ENCODE peak calls at places on chromosomes 3 and 15, in four cellular contexts. Q is H1, Z is HepG2, J is GM12878. V is an unnamed sample.

GRCh38 chr3:43405888-43406636 is 119.7 kb downstream of the SNRK start:
- DNase-seq in Q (no peak), Z (no peak), J (no peak), V (no peak)

GRCh38 chr3:23589586-23589985 is 216.2 kb upstream of the UBE2E1 start:
- DNase-seq in Q (no peak), Z (no peak), J (no peak), V (no peak)

GRCh38 chr3:58116161-58116955 is 94.4 kb downstream of the DNASE1L3 start:
- DNase-seq in Q (no peak), Z (no peak), J (peak; percentile 83), V (no peak)

GRCh38 chr15:88624156-88624970 is 3.2 kb downstream of the AEN start:
- DNase-seq in Q (no peak), Z (peak; percentile 58), J (no peak), V (no peak)

GRCh38 chr3:129226374-129226773 is 23.0 kb upstream of the COPG1 start:
- DNase-seq in Q (no peak), Z (no peak), J (no peak), V (no peak)

GRCh38 chr3:179715582-179715981 is 62.7 kb downstream of the USP13 start:
- DNase-seq in Q (no peak), Z (no peak), J (no peak), V (no peak)

GRCh38 chr3:10738688-10739372 is 77.2 kb upstream of the SLC6A11 start:
- DNase-seq in Q (peak; percentile 91), Z (peak; percentile 38), J (no peak), V (peak; percentile 73)

GRCh38 chr15:50168778-50169411 is 13.1 kb upstream of the SLC27A2 start:
- DNase-seq in Q (no peak), Z (no peak), J (no peak), V (no peak)

GRCh38 chr15:71588746-71589145 is 221.6 kb upstream of the NR2E3 start:
- DNase-seq in Q (no peak), Z (peak; percentile 10), J (no peak), V (peak; percentile 79)

GRCh38 chr3:71513495-71513894 is 70.0 kb downstream of the FOXP1 start:
- DNase-seq in Q (no peak), Z (no peak), J (no peak), V (no peak)

GRCh38 chr3:73575519-73575918 is 49.2 kb downstream of the PDZRN3 start:
- DNase-seq in Q (no peak), Z (no peak), J (no peak), V (no peak)

GRCh38 chr15:82894971-82895520 is 57.5 kb downstream of the HOMER2 start:
- DNase-seq in Q (peak; percentile 43), Z (no peak), J (no peak), V (peak; percentile 25)

GRCh38 chr3:127149621-127150310 is 43.2 kb upstream of the PRR23E start:
- DNase-seq in Q (no peak), Z (no peak), J (no peak), V (no peak)

GRCh38 chr3:10356461-10356897 is 35.6 kb upstream of the SEC13 start:
- DNase-seq in Q (no peak), Z (no peak), J (no peak), V (no peak)

GRCh38 chr3:114083112-114083511 is 26.6 kb downstream of the QTRT2 start:
- DNase-seq in Q (no peak), Z (no peak), J (no peak), V (no peak)

GRCh38 chr15:40843885-40844542 is at the start of gene SPINT1:
- DNase-seq in Q (peak; percentile 79), Z (no peak), J (no peak), V (no peak)

GRCh38 chr3:59424268-59425010 is 374.6 kb upstream of the CFAP20DC start:
- DNase-seq in Q (no peak), Z (no peak), J (no peak), V (no peak)

GRCh38 chr3:195693428-195694216 is 27.2 kb upstream of the MUC20 start:
- DNase-seq in Q (no peak), Z (no peak), J (no peak), V (no peak)

GRCh38 chr3:156751461-156752025 is 74.6 kb upstream of the LEKR1 start:
- DNase-seq in Q (peak; percentile 70), Z (no peak), J (no peak), V (peak; percentile 87)

GRCh38 chr3:133573054-133573628 is 345 bp upstream of the CDV3 start:
- DNase-seq in Q (peak; percentile 99), Z (peak; percentile 99), J (peak; percentile 99), V (peak; percentile 99)

GRCh38 chr15:95763426-95763825 is 567.1 kb upstream of the NR2F2 start:
- DNase-seq in Q (no peak), Z (no peak), J (no peak), V (no peak)

GRCh38 chr3:10334461-10334860 is 13.5 kb upstream of the SEC13 start:
- DNase-seq in Q (no peak), Z (no peak), J (no peak), V (no peak)

GRCh38 chr15:42070276-42070965 is 23.9 kb downstream of the PLA2G4D start:
- DNase-seq in Q (no peak), Z (no peak), J (no peak), V (no peak)

GRCh38 chr3:144431134-144431533 is 459.5 kb downstream of the DIPK2A start:
- DNase-seq in Q (no peak), Z (no peak), J (no peak), V (no peak)

GRCh38 chr3:176971613-176972174 is 225.6 kb downstream of the TBL1XR1 start:
- DNase-seq in Q (no peak), Z (no peak), J (no peak), V (no peak)

GRCh38 chr3:179149239-179149887 is 1.2 kb downstream of the PIK3CA start:
- DNase-seq in Q (no peak), Z (peak; percentile 14), J (peak; percentile 53), V (no peak)

GRCh38 chr3:27578032-27578431 is 93.8 kb upstream of the SLC4A7 start:
- DNase-seq in Q (no peak), Z (no peak), J (no peak), V (no peak)

DNA sequence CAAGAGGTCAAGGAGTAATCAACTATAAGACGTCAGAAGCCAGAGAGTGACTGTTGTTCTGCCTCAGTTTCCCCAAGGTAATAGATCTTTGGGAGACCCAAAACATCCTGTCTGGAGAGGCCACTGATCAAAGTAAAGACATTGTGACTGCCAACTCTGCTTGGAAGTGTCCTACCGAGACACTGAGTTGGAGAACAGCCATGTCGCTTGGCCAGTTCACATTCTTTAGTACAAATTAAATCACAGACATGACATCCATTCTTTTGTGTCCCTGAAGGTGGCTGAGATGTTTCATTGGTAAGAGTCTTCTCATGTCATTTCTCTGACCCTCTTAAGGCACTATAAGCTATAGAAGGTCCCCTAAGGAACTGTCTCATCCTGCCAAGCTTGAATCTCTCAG is 15.3 kb downstream of the SRGAP3 start:
- DNase-seq in Q (no peak), Z (no peak), J (no peak), V (no peak)
- TF ChIP-seq SUZ12 in Q (no peak), Z (no peak), J (no peak), V (no peak)

GRCh38 chr3:30631237-30631961 is 25.0 kb downstream of the TGFBR2 start:
- DNase-seq in Q (no peak), Z (peak; percentile 66), J (no peak), V (no peak)
- H3K4me3 ChIP-seq in Q (no peak overlapping the region), Z (no peak overlapping the region), J (no peak overlapping the region), V (no peak overlapping the region)

GRCh38 chr3:79568938-79569337 is 198.9 kb downstream of the ROBO1 start:
- DNase-seq in Q (no peak), Z (no peak), J (no peak), V (no peak)

GRCh38 chr3:79560698-79561097 is 207.1 kb downstream of the ROBO1 start:
- DNase-seq in Q (no peak), Z (no peak), J (no peak), V (no peak)

GRCh38 chr3:79558943-79559342 is 208.9 kb downstream of the ROBO1 start:
- DNase-seq in Q (no peak), Z (no peak), J (no peak), V (no peak)

DNA sequence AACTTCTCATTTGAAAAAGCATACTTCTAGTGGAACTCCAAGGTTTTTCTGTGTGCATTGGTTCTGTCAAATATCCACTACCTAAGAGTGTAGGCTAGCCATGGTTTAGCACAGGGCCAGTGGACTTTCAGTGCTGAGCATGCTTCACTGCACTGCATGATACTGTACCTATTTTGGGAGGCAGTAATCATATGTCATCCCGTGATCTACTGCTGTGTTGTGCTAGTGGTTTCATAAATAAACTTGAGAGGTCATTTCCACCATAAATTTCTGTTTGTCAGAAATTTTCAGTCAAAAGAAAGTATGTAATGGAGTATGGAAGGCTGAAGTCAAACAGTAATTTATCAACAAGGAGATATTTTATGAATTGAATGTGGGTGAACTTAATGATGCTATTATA is 203.6 kb downstream of the ROBO1 start:
- DNase-seq in Q (no peak), Z (no peak), J (no peak), V (no peak)
- H3K9ac ChIP-seq in Q (no peak overlapping the region), Z (no peak overlapping the region), J (no peak overlapping the region), V (no peak overlapping the region)

DNA sequence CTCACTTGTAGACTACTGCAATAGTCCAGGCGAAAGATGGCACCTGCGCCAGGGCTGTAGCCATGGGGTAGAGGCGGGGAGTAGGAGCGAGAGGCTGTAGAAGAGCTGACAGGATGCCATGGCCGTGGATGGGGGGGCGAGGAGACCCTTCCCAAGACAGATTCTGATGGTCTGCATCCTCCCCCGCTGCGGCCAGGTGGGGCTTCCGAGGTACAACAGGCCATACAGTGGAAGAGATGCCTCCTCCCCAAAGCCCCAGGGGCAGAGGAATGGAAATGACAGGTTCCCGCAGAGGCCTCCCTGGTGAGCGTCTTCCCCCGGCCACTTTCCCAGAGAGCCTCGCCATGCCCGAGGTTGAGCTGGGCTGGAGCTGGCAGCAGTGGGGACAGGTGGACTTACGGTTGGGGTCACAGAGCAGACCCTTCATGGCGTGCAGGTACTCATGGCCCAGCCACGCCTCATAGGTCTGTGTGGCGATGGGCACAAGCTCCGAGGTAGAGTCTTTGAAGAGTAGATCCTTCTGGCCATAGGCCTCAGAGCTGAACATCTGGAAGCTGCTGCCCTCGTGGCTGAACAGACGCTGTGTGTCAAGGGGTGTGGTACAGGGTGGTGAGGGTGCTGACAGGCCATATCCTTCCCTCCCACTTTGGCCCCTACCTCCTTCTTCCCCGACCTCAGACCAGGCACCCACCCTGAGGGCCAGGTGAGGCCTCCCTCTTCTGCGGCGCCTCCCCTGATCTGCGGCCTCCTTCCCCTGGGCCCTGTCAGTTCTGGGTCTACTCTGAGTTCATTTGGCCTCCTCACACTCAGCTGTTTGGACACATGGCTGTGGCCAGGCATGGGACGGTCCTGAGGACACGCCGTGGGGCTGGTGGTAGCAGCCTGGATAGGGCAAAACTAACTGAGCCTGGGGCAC is 13.6 kb downstream of the MELTF start:
- DNase-seq in Q (no peak), Z (no peak), J (no peak), V (no peak)
- TF ChIP-seq SUZ12 in Q (no peak), Z (no peak), J (no peak), V (no peak)

V was measured in NT2/D1.